ENCODE peak calls at places on chromosome 17, in four cellular contexts. One of them, this sample, is unnamed. For H3K4me1, the result is how much of the 10 kb centered on the place peaks cover.

GRCh38 chr17:38415250-38416194 is 12.7 kb upstream of the ARHGAP23 start:
- DNase-seq in CD8-positive, alpha-beta T cell: no peak
- DNase-seq in uterus: no peak
- DNase-seq in colonic mucosa: no peak
- DNase-seq in this sample: no peak

GRCh38 chr17:51731941-51732722 is 426.4 kb downstream of the CA10 start:
- DNase-seq in CD8-positive, alpha-beta T cell: no peak
- DNase-seq in uterus: no peak
- DNase-seq in colonic mucosa: no peak
- DNase-seq in this sample: no peak

GRCh38 chr17:75270218-75270965 is 639 bp downstream of the MIF4GD start:
- DNase-seq in CD8-positive, alpha-beta T cell: no peak
- DNase-seq in uterus: peak
- DNase-seq in colonic mucosa: peak
- DNase-seq in this sample: peak

GRCh38 chr17:27502526-27503324 is 46.5 kb downstream of the KSR1 start:
- DNase-seq in CD8-positive, alpha-beta T cell: no peak
- DNase-seq in uterus: no peak
- DNase-seq in colonic mucosa: no peak
- DNase-seq in this sample: peak

GRCh38 chr17:55572139-55572538 is 60.9 kb upstream of the SMIM36 start:
- DNase-seq in CD8-positive, alpha-beta T cell: no peak
- DNase-seq in uterus: no peak
- DNase-seq in colonic mucosa: no peak
- DNase-seq in this sample: no peak

GRCh38 chr17:68821860-68822693 is 133.1 kb downstream of the ABCA8 start:
- DNase-seq in CD8-positive, alpha-beta T cell: no peak
- DNase-seq in uterus: no peak
- DNase-seq in colonic mucosa: no peak
- DNase-seq in this sample: no peak

GRCh38 chr17:66520986-66521385 is 218.6 kb downstream of the PRKCA start:
- DNase-seq in CD8-positive, alpha-beta T cell: no peak
- DNase-seq in uterus: no peak
- DNase-seq in colonic mucosa: no peak
- DNase-seq in this sample: no peak

GRCh38 chr17:67833134-67833533 is 7.8 kb downstream of the BPTF start:
- DNase-seq in CD8-positive, alpha-beta T cell: no peak
- DNase-seq in uterus: no peak
- DNase-seq in colonic mucosa: peak
- DNase-seq in this sample: no peak

GRCh38 chr17:35052780-35053179 is 10.7 kb downstream of the RFFL start:
- DNase-seq in CD8-positive, alpha-beta T cell: no peak
- DNase-seq in uterus: no peak
- DNase-seq in colonic mucosa: no peak
- DNase-seq in this sample: no peak

GRCh38 chr17:64377769-64378282 is 12.8 kb downstream of the PECAM1 start:
- DNase-seq in CD8-positive, alpha-beta T cell: no peak
- DNase-seq in uterus: no peak
- DNase-seq in colonic mucosa: no peak
- DNase-seq in this sample: no peak

GRCh38 chr17:71409712-71410111 is 711.1 kb upstream of the SOX9 start:
- DNase-seq in CD8-positive, alpha-beta T cell: no peak
- DNase-seq in uterus: no peak
- DNase-seq in colonic mucosa: no peak
- DNase-seq in this sample: no peak

GRCh38 chr17:40796846-40797245 is 2.9 kb downstream of the KRT28 start:
- DNase-seq in CD8-positive, alpha-beta T cell: no peak
- DNase-seq in uterus: no peak
- DNase-seq in colonic mucosa: no peak
- DNase-seq in this sample: no peak

GRCh38 chr17:42305543-42306384 is 17.5 kb downstream of the STAT5A start:
- DNase-seq in CD8-positive, alpha-beta T cell: no peak
- DNase-seq in uterus: no peak
- DNase-seq in colonic mucosa: no peak
- DNase-seq in this sample: peak

GRCh38 chr17:72969293-72969692 is 123.2 kb downstream of the SLC39A11 start:
- DNase-seq in CD8-positive, alpha-beta T cell: no peak
- DNase-seq in uterus: no peak
- DNase-seq in colonic mucosa: no peak
- DNase-seq in this sample: no peak

GRCh38 chr17:63082273-63082861 is 116.3 kb downstream of the TANC2 start:
- DNase-seq in CD8-positive, alpha-beta T cell: no peak
- DNase-seq in uterus: no peak
- DNase-seq in colonic mucosa: no peak
- DNase-seq in this sample: no peak

GRCh38 chr17:49360796-49361128 is 1.3 kb downstream of the ZNF652 start:
- DNase-seq in CD8-positive, alpha-beta T cell: no peak
- DNase-seq in uterus: no peak
- DNase-seq in colonic mucosa: no peak
- DNase-seq in this sample: no peak

GRCh38 chr17:52148969-52149351 is 9.6 kb downstream of the CA10 start:
- DNase-seq in CD8-positive, alpha-beta T cell: no peak
- DNase-seq in uterus: no peak
- DNase-seq in colonic mucosa: no peak
- DNase-seq in this sample: no peak

GRCh38 chr17:6668727-6669425 is 17.3 kb downstream of the C17orf100 start:
- DNase-seq in CD8-positive, alpha-beta T cell: no peak
- DNase-seq in uterus: no peak
- DNase-seq in colonic mucosa: no peak
- DNase-seq in this sample: no peak

GRCh38 chr17:65855245-65855644 is 293.8 kb upstream of the AXIN2 start:
- DNase-seq in CD8-positive, alpha-beta T cell: no peak
- DNase-seq in uterus: no peak
- DNase-seq in colonic mucosa: peak
- DNase-seq in this sample: no peak

GRCh38 chr17:41498276-41498675 is 7.1 kb downstream of the KRT13 start:
- DNase-seq in CD8-positive, alpha-beta T cell: no peak
- DNase-seq in uterus: no peak
- DNase-seq in colonic mucosa: no peak
- DNase-seq in this sample: no peak

GRCh38 chr17:35630530-35631148 is 43.5 kb downstream of the AP2B1 start:
- DNase-seq in CD8-positive, alpha-beta T cell: no peak
- DNase-seq in uterus: no peak
- DNase-seq in colonic mucosa: no peak
- DNase-seq in this sample: no peak

GRCh38 chr17:17365476-17366110 is 62.4 kb downstream of the NT5M start:
- DNase-seq in CD8-positive, alpha-beta T cell: no peak
- DNase-seq in uterus: no peak
- DNase-seq in colonic mucosa: no peak
- DNase-seq in this sample: peak

GRCh38 chr17:66372182-66372581 is 69.8 kb downstream of the PRKCA start:
- DNase-seq in CD8-positive, alpha-beta T cell: no peak
- DNase-seq in uterus: no peak
- DNase-seq in colonic mucosa: no peak
- DNase-seq in this sample: no peak

GRCh38 chr17:77728022-77728671 is 230.4 kb upstream of the TNRC6C start:
- DNase-seq in CD8-positive, alpha-beta T cell: no peak
- DNase-seq in uterus: peak
- DNase-seq in colonic mucosa: peak
- DNase-seq in this sample: peak

GRCh38 chr17:67696347-67696746 is 21.4 kb upstream of the NOL11 start:
- DNase-seq in CD8-positive, alpha-beta T cell: no peak
- DNase-seq in uterus: no peak
- DNase-seq in colonic mucosa: no peak
- DNase-seq in this sample: no peak

GRCh38 chr17:40251576-40251975 is 32.5 kb downstream of the WIPF2 start:
- DNase-seq in CD8-positive, alpha-beta T cell: no peak
- DNase-seq in uterus: peak
- DNase-seq in colonic mucosa: peak
- DNase-seq in this sample: no peak

GRCh38 chr17:28181568-28181967 is 137.4 kb upstream of the TMEM97 start:
- DNase-seq in CD8-positive, alpha-beta T cell: no peak
- DNase-seq in uterus: no peak
- DNase-seq in colonic mucosa: no peak
- DNase-seq in this sample: no peak

GRCh38 chr17:79612468-79613194 is 1.8 kb upstream of the RBFOX3 start:
- DNase-seq in CD8-positive, alpha-beta T cell: no peak
- DNase-seq in uterus: no peak
- DNase-seq in colonic mucosa: peak
- DNase-seq in this sample: no peak

GRCh38 chr17:17017343-17018014 is 24.8 kb upstream of the MPRIP start:
- DNase-seq in CD8-positive, alpha-beta T cell: no peak
- DNase-seq in uterus: no peak
- DNase-seq in colonic mucosa: no peak
- DNase-seq in this sample: no peak

GRCh38 chr17:53796642-53797041 is 26.1 kb upstream of the KIF2B start:
- DNase-seq in CD8-positive, alpha-beta T cell: no peak
- DNase-seq in uterus: no peak
- DNase-seq in colonic mucosa: no peak
- DNase-seq in this sample: no peak

GRCh38 chr17:48542956-48543853 is 1.7 kb downstream of the HOXB2 start:
- DNase-seq in CD8-positive, alpha-beta T cell: no peak
- DNase-seq in uterus: peak
- DNase-seq in colonic mucosa: peak
- DNase-seq in this sample: peak

GRCh38 chr17:79944251-79944812 is 91.3 kb downstream of the TBC1D16 start:
- DNase-seq in CD8-positive, alpha-beta T cell: no peak
- DNase-seq in uterus: no peak
- DNase-seq in colonic mucosa: no peak
- DNase-seq in this sample: peak

GRCh38 chr17:19303367-19303776 is 59.2 kb downstream of the B9D1 start:
- DNase-seq in CD8-positive, alpha-beta T cell: no peak
- DNase-seq in uterus: no peak
- DNase-seq in colonic mucosa: no peak
- DNase-seq in this sample: peak

GRCh38 chr17:69418535-69418934 is 4.0 kb downstream of the MAP2K6 start:
- DNase-seq in CD8-positive, alpha-beta T cell: no peak
- DNase-seq in uterus: no peak
- DNase-seq in colonic mucosa: no peak
- DNase-seq in this sample: no peak

GRCh38 chr17:20276430-20276829 is 190.9 kb downstream of the LGALS9B start:
- DNase-seq in CD8-positive, alpha-beta T cell: no peak
- DNase-seq in uterus: no peak
- DNase-seq in colonic mucosa: no peak
- DNase-seq in this sample: no peak

GRCh38 chr17:42387221-42387657 is 1.0 kb downstream of the STAT3 start:
- DNase-seq in CD8-positive, alpha-beta T cell: no peak
- DNase-seq in uterus: peak
- DNase-seq in colonic mucosa: peak
- DNase-seq in this sample: no peak

GRCh38 chr17:50346313-50347086 is 574 bp downstream of the XYLT2 start:
- DNase-seq in CD8-positive, alpha-beta T cell: no peak
- DNase-seq in uterus: peak
- DNase-seq in colonic mucosa: peak
- DNase-seq in this sample: no peak

GRCh38 chr17:7803981-7804380 is 30.0 kb upstream of the KDM6B start:
- DNase-seq in CD8-positive, alpha-beta T cell: no peak
- DNase-seq in uterus: no peak
- DNase-seq in colonic mucosa: peak
- DNase-seq in this sample: no peak

GRCh38 chr17:22286337-22287041 is 594.2 kb downstream of the KCNJ18 start:
- DNase-seq in CD8-positive, alpha-beta T cell: no peak
- DNase-seq in uterus: no peak
- DNase-seq in colonic mucosa: peak
- DNase-seq in this sample: no peak

GRCh38 chr17:58337600-58338453 is 9.2 kb upstream of the TSPOAP1 start:
- DNase-seq in CD8-positive, alpha-beta T cell: peak
- DNase-seq in uterus: peak
- DNase-seq in colonic mucosa: peak
- DNase-seq in this sample: peak

GRCh38 chr17:58337126-58337599 is 8.6 kb upstream of the TSPOAP1 start:
- DNase-seq in CD8-positive, alpha-beta T cell: no peak
- DNase-seq in uterus: no peak
- DNase-seq in colonic mucosa: no peak
- DNase-seq in this sample: no peak

GRCh38 chr17:58335779-58336455 is 7.3 kb upstream of the TSPOAP1 start:
- DNase-seq in CD8-positive, alpha-beta T cell: no peak
- DNase-seq in uterus: no peak
- DNase-seq in colonic mucosa: no peak
- DNase-seq in this sample: no peak

GRCh38 chr17:58335061-58335731 is 6.6 kb upstream of the TSPOAP1 start:
- DNase-seq in CD8-positive, alpha-beta T cell: no peak
- DNase-seq in uterus: no peak
- DNase-seq in colonic mucosa: no peak
- DNase-seq in this sample: no peak

GRCh38 chr17:58336456-58337094 is 8.0 kb upstream of the TSPOAP1 start:
- DNase-seq in CD8-positive, alpha-beta T cell: no peak
- DNase-seq in uterus: no peak
- DNase-seq in colonic mucosa: no peak
- DNase-seq in this sample: no peak
- H3K4me1 ChIP-seq in CD8-positive, alpha-beta T cell: half or more
- H3K4me1 ChIP-seq in uterus: under half
- H3K4me1 ChIP-seq in colonic mucosa: under half
- H3K4me1 ChIP-seq in this sample: under half

GRCh38 chr17:81044428-81044763 is 9.4 kb downstream of the BAIAP2 start:
- DNase-seq in CD8-positive, alpha-beta T cell: no peak
- DNase-seq in uterus: no peak
- DNase-seq in colonic mucosa: no peak
- DNase-seq in this sample: no peak

GRCh38 chr17:81044764-81045589 is 10.0 kb downstream of the BAIAP2 start:
- DNase-seq in CD8-positive, alpha-beta T cell: no peak
- DNase-seq in uterus: peak
- DNase-seq in colonic mucosa: peak
- DNase-seq in this sample: peak

GRCh38 chr17:81042606-81043005 is 7.7 kb downstream of the BAIAP2 start:
- DNase-seq in CD8-positive, alpha-beta T cell: no peak
- DNase-seq in uterus: no peak
- DNase-seq in colonic mucosa: no peak
- DNase-seq in this sample: no peak

GRCh38 chr17:81043319-81043724 is 8.4 kb downstream of the BAIAP2 start:
- DNase-seq in CD8-positive, alpha-beta T cell: no peak
- DNase-seq in uterus: no peak
- DNase-seq in colonic mucosa: no peak
- DNase-seq in this sample: no peak

GRCh38 chr17:81043725-81044427 is 8.9 kb downstream of the BAIAP2 start:
- DNase-seq in CD8-positive, alpha-beta T cell: no peak
- DNase-seq in uterus: peak
- DNase-seq in colonic mucosa: no peak
- DNase-seq in this sample: no peak
- H3K4me3 ChIP-seq in CD8-positive, alpha-beta T cell: no peak
- H3K4me3 ChIP-seq in uterus: no peak
- H3K4me3 ChIP-seq in colonic mucosa: no peak
- H3K4me3 ChIP-seq in this sample: no peak

GRCh38 chr17:57290955-57291354 is 34.6 kb downstream of the MSI2 start:
- DNase-seq in CD8-positive, alpha-beta T cell: no peak
- DNase-seq in uterus: no peak
- DNase-seq in colonic mucosa: no peak
- DNase-seq in this sample: no peak
- H3K4me1 ChIP-seq in CD8-positive, alpha-beta T cell: under half
- H3K4me1 ChIP-seq in uterus: under half
- H3K4me1 ChIP-seq in colonic mucosa: under half
- H3K4me1 ChIP-seq in this sample: under half

DNA sequence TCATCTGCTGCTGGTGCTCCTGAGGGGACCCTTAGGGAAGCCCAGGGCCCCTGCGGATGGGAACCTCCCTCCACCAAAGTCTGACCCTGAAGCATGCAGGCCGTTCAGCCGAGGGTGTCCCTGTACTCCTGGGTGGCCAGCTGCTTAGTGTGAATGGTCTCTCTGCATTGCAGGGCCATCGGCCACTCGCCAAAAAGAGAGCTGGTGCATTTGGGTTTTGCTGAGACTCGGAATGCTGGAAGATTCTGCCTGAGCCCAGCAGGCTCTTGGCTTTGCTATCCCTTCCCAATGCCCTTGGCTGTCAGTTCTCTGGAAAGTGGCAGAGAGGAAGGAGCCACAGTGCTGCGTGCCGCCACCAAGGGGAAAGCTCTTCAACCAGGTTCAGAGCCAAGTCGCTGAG is 2.8 kb downstream of the MEOX1 start:
- DNase-seq in CD8-positive, alpha-beta T cell: no peak
- DNase-seq in uterus: no peak
- DNase-seq in colonic mucosa: no peak
- DNase-seq in this sample: peak
- H3K4me3 ChIP-seq in CD8-positive, alpha-beta T cell: no peak
- H3K4me3 ChIP-seq in uterus: no peak
- H3K4me3 ChIP-seq in colonic mucosa: no peak
- H3K4me3 ChIP-seq in this sample: peak

This sample was measured in right cardiac atrium.